ENCODE peak calls at places on chromosomes 7 and 10, in seven cellular contexts. E is cardiac muscle cell, S is right atrium auricular region, K is heart left ventricle, O is stomach, W is IMR-90, I is left lung. L is an unnamed sample.

GRCh38 chr7:19269301-19269700 is 124.1 kb upstream of the FERD3L start:
- DNase-seq in W (no peak), S (no peak), I (no peak), O (no peak), E (no peak), K (no peak), L (no peak)

GRCh38 chr7:156022483-156023459 is 210.5 kb upstream of the SHH start:
- DNase-seq in E (no peak), O (peak; percentile 20), W (no peak), K (no peak), S (no peak), I (no peak), L (no peak)

GRCh38 chr7:158261362-158262235 is 326.0 kb downstream of the PTPRN2 start:
- DNase-seq in S (no peak), O (no peak), W (no peak), K (no peak), I (peak; percentile 66), E (no peak), L (no peak)

GRCh38 chr10:115969591-115969990 is 303.4 kb downstream of the GFRA1 start:
- DNase-seq in I (no peak), W (no peak), K (no peak), S (no peak), E (no peak), O (no peak), L (no peak)

GRCh38 chr10:90470971-90471370 is 386.9 kb downstream of the HTR7 start:
- DNase-seq in S (no peak), O (no peak), E (peak; percentile 21), K (no peak), W (no peak), I (no peak), L (no peak)

GRCh38 chr10:43969506-43969905 is 320.8 kb upstream of the ZNF32 start:
- DNase-seq in K (no peak), I (no peak), O (no peak), W (no peak), S (no peak), E (no peak), L (no peak)

GRCh38 chr10:49081532-49082275 is 33.6 kb downstream of the VSTM4 start:
- DNase-seq in I (no peak), O (peak; percentile 25), W (peak; percentile 15), K (no peak), E (peak; percentile 48), S (no peak), L (no peak)

GRCh38 chr10:25076501-25077197 is 60.2 kb downstream of the THNSL1 start:
- DNase-seq in K (no peak), I (no peak), W (peak; percentile 15), E (peak; percentile 43), O (no peak), S (no peak), L (no peak)

GRCh38 chr10:95841711-95842498 is 65.9 kb upstream of the CC2D2B start:
- DNase-seq in S (no peak), O (peak; percentile 43), W (peak; percentile 66), K (no peak), I (no peak), E (peak; percentile 84), L (peak; percentile 43)

GRCh38 chr7:55128693-55129394 is 110.0 kb downstream of the EGFR start:
- DNase-seq in E (peak; percentile 85), W (peak; percentile 63), K (no peak), O (no peak), S (no peak), I (no peak), L (no peak)

GRCh38 chr7:150983893-150984368 is 5.8 kb upstream of the KCNH2 start:
- DNase-seq in O (no peak), I (peak; percentile 8), E (peak; percentile 41), W (peak; percentile 31), S (no peak), K (peak; percentile 24), L (peak; percentile 34)

GRCh38 chr7:27899601-27900000 is 159.6 kb downstream of the TAX1BP1 start:
- DNase-seq in O (no peak), K (no peak), W (no peak), S (no peak), E (no peak), I (no peak), L (no peak)

GRCh38 chr7:110522751-110523200 is 568.2 kb upstream of the LRRN3 start:
- DNase-seq in S (no peak), W (no peak), E (no peak), O (no peak), I (no peak), K (no peak), L (peak; percentile 5)

GRCh38 chr7:66769833-66770512 is 29.4 kb downstream of the RABGEF1 start:
- DNase-seq in E (peak; percentile 66), I (no peak), K (no peak), O (no peak), S (no peak), W (peak; percentile 74), L (no peak)

GRCh38 chr7:525740-526139 is 6.1 kb upstream of the PDGFA start:
- DNase-seq in K (no peak), W (no peak), O (no peak), S (no peak), I (no peak), E (no peak), L (peak; percentile 66)

GRCh38 chr10:123784636-123785035 is 107.0 kb downstream of the CPXM2 start:
- DNase-seq in I (no peak), E (no peak), O (no peak), K (no peak), S (no peak), W (no peak), L (no peak)

GRCh38 chr10:75432176-75432575 is 752 bp downstream of the LRMDA start:
- DNase-seq in W (no peak), I (no peak), E (no peak), S (no peak), K (no peak), O (peak; percentile 56), L (no peak)

GRCh38 chr7:114759347-114760062 is 162.4 kb upstream of the MDFIC start:
- DNase-seq in S (no peak), W (peak; percentile 0), I (no peak), O (no peak), K (no peak), E (peak; percentile 1), L (peak; percentile 21)

GRCh38 chr10:71251319-71251718 is 38.9 kb downstream of the UNC5B start:
- DNase-seq in O (no peak), E (no peak), K (no peak), S (no peak), W (no peak), I (no peak), L (no peak)

GRCh38 chr7:116354546-116355422 is 144.4 kb downstream of the TES start:
- DNase-seq in S (peak; percentile 85), I (no peak), W (peak; percentile 98), E (peak; percentile 100), K (peak; percentile 81), O (peak; percentile 72), L (peak; percentile 90)

GRCh38 chr7:148811892-148812291 is 72.2 kb downstream of the EZH2 start:
- DNase-seq in W (no peak), O (no peak), I (no peak), K (no peak), S (no peak), E (no peak), L (no peak)

GRCh38 chr7:105289704-105290103 is 99.0 kb downstream of the SRPK2 start:
- DNase-seq in K (no peak), S (no peak), O (no peak), I (no peak), W (no peak), E (no peak), L (no peak)

GRCh38 chr7:92489634-92490033 is 11.9 kb upstream of the ERVW-1 start:
- DNase-seq in I (no peak), K (no peak), W (peak; percentile 33), O (no peak), E (peak; percentile 51), S (no peak), L (no peak)

GRCh38 chr10:46268076-46268881 is 18.5 kb upstream of the ANTXRL start:
- DNase-seq in O (peak; percentile 24), W (no peak), S (no peak), E (no peak), K (no peak), I (no peak), L (no peak)

GRCh38 chr7:2488272-2488645 is 12.1 kb upstream of the GRIFIN start:
- DNase-seq in E (peak; percentile 54), I (no peak), W (no peak), K (peak; percentile 64), O (no peak), S (peak; percentile 80), L (no peak)
- H3K27ac ChIP-seq in E (no peak overlapping the region), I (no peak overlapping the region), W (no peak overlapping the region), K (peak overlapping the region; percentile 76), O (no peak overlapping the region), S (peak overlapping the region; percentile 6), L (no peak overlapping the region)

GRCh38 chr10:64444578-64444977 is 923.4 kb downstream of the REEP3 start:
- DNase-seq in I (no peak), S (no peak), W (no peak), K (no peak), O (no peak), E (no peak), L (no peak)

GRCh38 chr10:64449603-64450002 is 928.4 kb downstream of the REEP3 start:
- DNase-seq in W (no peak), E (no peak), I (no peak), O (no peak), S (no peak), K (no peak), L (no peak)

DNA sequence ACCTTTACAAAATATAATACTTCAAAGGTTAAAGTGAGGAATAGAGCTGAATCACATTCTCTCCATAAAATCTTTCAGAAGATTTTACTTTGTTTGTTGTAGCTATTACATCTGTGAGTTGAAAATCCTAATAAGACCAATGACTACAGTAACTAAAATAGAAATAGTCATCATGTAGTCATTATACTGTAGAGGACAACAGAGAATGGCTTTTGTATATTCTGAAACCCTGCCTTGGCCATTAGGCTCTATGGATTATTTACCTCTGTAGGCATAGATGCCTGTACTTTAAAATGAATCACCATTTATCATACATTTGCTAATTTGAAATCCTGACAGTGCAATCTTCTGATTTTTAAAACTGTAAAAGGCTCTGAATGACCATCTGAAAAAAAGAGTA is 923.0 kb downstream of the REEP3 start:
- DNase-seq in I (no peak), S (no peak), K (no peak), E (no peak), W (no peak), O (no peak), L (no peak)
- TF ChIP-seq CTCF in I (no peak), S (no peak), K (no peak), E (no peak), W (no peak), O (no peak), L (no peak)

GRCh38 chr7:133477786-133478185 is 224.9 kb downstream of the EXOC4 start:
- DNase-seq in K (no peak), E (no peak), W (no peak), I (no peak), O (no peak), S (no peak), L (no peak)
- H3K27ac ChIP-seq in K (no peak overlapping the region), E (no peak overlapping the region), W (no peak overlapping the region), I (no peak overlapping the region), O (no peak overlapping the region), S (no peak overlapping the region), L (no peak overlapping the region)

DNA sequence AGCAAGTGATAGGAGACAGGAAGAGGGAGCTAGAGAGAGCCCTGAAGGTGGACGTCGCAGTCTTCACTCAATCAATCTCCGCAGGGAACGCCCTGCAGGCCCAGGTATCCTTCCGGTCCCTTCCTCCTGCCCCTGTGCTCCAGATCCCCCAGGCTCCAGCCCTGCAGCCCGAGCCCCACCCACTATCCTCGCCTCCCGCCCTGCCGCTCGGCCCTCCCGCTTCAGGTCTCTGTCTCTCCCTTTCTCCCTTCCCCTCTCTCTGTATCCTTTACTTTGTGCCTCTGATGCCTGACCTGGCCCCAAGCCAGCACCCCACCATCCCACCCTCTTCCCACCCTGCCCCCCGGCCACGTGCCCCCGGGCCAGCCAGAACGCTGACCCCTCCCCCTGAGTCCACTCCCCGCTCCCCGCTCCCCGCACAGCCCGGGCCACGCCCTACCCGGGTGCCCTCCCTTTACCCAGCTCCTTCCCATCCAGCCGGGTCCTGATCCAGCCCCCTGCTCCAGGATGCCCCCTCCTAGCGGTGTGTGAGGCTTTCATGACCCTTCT is 127.7 kb downstream of the UBE2H start:
- DNase-seq in W (no peak), K (peak; percentile 76), O (no peak), E (peak; percentile 31), I (peak; percentile 93), S (no peak), L (peak; percentile 61)
- TF ChIP-seq CTCF in W (peak; percentile 19), K (no peak), O (no peak), E (peak; percentile 29), I (no peak), S (peak; percentile 49), L (no peak)

L was measured in RWPE1.